ENCODE peak calls at places on chromosome 20, in five cellular contexts. I is glutamatergic neuron, Q is fibroblast of the aortic adventitia, J is adrenal gland, Y is IMR-90. H is an unnamed sample.

GRCh38 chr20:51598581-51598980 is 56.1 kb upstream of the NFATC2 start:
- DNase-seq in I (no peak), Q (no peak), J (no peak), Y (no peak), H (no peak)

GRCh38 chr20:24892522-24892921 is 56.5 kb upstream of the CST7 start:
- DNase-seq in I (no peak), Q (no peak), J (no peak), Y (no peak), H (no peak)

GRCh38 chr20:40332167-40332566 is 356.9 kb downstream of the MAFB start:
- DNase-seq in I (no peak), Q (no peak), J (no peak), Y (no peak), H (no peak)

GRCh38 chr20:52959125-52959524 is 13.0 kb upstream of the TSHZ2 start:
- DNase-seq in I (no peak), Q (no peak), J (no peak), Y (no peak), H (no peak)

GRCh38 chr20:63154395-63154794 is 61.5 kb downstream of the YTHDF1 start:
- DNase-seq in I (peak), Q (no peak), J (no peak), Y (no peak), H (no peak)

GRCh38 chr20:44222027-44222426 is 11.5 kb upstream of the OSER1 start:
- DNase-seq in I (no peak), Q (no peak), J (no peak), Y (no peak), H (no peak)

GRCh38 chr20:219290-220115 is 7.6 kb upstream of the DEFB129 start:
- DNase-seq in I (no peak), Q (peak), J (no peak), Y (peak), H (peak)

GRCh38 chr20:62329389-62330377 is 26.9 kb downstream of the ADRM1 start:
- DNase-seq in I (no peak), Q (no peak), J (no peak), Y (no peak), H (no peak)

GRCh38 chr20:23362392-23363256 is 642 bp downstream of the GZF1 start:
- DNase-seq in I (peak), Q (peak), J (peak), Y (peak), H (peak)

GRCh38 chr20:23763345-23763744 is 12.6 kb upstream of the CST1 start:
- DNase-seq in I (no peak), Q (no peak), J (no peak), Y (no peak), H (no peak)

DNA sequence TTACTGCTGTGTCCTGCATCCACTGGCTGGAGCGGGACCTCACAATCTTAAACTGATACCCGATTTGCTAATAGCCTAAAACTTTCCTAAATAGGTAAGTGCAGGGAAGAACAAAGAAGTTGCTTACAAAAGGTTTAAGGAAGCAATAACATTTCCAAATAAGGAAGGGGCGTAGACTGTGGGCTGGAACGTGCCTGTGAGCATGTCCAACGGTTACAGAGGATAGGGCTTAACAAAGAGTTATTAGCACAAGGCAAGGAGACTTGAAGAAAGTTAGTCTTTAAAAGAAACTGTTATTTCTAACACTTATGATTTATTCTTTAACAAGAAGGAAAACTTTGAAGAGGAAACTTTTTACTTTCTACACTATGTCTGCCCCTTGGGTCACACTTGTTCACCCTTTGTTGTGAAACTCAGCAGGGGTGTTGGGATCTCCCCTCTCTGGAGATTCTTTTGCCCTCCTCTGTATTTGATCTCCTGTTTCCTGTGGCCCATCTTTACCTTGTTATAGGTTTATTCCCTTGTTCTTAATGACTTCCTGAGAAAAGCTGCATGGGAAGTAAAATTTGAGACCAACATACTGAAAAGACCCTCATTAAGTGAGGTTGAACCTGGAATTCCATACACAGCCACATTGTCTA is 28.7 kb downstream of the KAT14 start:
- DNase-seq in I (no peak), Q (no peak), J (no peak), Y (no peak), H (no peak)
- TF ChIP-seq CTCF in I (no peak), Q (no peak), J (no peak), Y (no peak), H (no peak)

DNA sequence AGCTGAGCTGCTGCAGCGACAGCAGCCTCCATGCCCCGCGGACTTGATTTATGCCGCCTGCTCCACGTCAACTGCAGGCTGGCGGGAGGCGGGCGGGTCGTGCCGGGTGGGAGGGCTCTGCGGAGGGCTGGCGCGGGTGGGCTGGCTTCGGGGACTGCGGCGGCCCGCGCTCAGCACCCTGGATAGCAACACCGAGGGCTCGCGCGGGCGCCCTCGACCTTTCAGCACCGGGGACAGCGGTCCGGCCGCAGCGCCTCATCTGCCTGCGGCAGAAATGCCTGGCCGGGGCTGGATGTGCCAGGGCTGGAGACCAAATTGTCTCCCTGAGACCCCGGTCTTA is 792 bp downstream of the SNAP25 start:
- DNase-seq in I (peak), Q (peak), J (peak), Y (peak), H (peak)
- TF ChIP-seq CTCF in I (no peak), Q (peak), J (no peak), Y (no peak), H (no peak)

DNA sequence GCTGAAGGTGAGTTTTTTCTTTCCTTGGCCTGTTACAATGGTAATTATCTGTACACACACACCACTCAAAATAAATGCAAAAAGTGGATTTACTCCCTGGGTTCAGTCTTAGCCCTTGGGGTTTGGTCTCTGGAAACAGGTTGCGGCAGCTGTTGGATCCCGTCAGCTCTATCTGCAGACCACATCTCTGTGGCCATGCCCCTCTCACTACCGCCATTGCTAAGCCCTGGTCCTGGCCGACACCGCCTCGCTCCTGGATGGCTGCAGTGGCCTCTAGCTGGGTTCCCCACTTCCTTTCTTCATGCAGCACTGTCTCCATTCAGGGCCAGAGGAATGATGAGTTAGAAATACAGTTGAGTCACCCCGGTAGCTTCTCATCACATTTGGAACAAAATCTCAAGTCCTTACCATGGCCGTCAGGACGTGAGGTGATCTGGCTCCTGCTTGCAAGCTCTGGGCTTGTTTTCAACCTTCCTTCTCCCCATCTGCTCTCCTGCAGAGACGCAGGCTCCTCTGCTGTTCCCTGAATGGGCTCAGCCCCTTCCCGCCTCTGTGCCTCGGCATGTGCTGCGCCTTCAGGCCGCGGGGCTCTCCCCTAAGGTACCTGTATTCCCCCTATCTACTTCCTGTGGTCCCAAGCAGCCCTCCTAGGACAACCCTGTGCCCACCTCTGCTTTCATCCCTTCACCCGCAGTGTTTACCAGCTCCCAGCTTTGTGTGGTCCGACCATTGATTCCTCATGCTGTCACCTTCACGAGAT is 38.0 kb downstream of the EFCAB8 start:
- DNase-seq in I (no peak), Q (no peak), J (no peak), Y (no peak), H (no peak)
- TF ChIP-seq CTCF in I (no peak), Q (no peak), J (no peak), Y (no peak), H (no peak)

GRCh38 chr20:16279320-16279719 is 293.9 kb downstream of the KIF16B start:
- DNase-seq in I (no peak), Q (no peak), J (no peak), Y (no peak), H (no peak)
- TF ChIP-seq CTCF in I (no peak), Q (no peak), J (no peak), Y (no peak), H (no peak)